ENCODE peak calls at places on chromosomes 5 and 9, in six cellular contexts. T is dorsolateral prefrontal cortex, W is brain microvascular endothelial cell, S is GM10248, I is AG04450, X is NB4. C is an unnamed sample.

GRCh38 chr9:89410709-89411111 is 87.2 kb downstream of the SEMA4D start:
- DNase-seq in T (no peak), I (no peak), X (no peak), S (peak; percentile 80), W (no peak), C (no peak)

GRCh38 chr9:7212101-7212500 is 454.3 kb downstream of the KDM4C start:
- DNase-seq in W (no peak), T (peak; percentile 47), S (no peak), I (no peak), X (peak; percentile 33), C (no peak)

GRCh38 chr9:119963258-119963797 is 594.1 kb upstream of the BRINP1 start:
- DNase-seq in W (peak; percentile 43), I (no peak), S (no peak), T (no peak), X (no peak), C (no peak)

GRCh38 chr5:167574381-167574780 is 717.1 kb upstream of the WWC1 start:
- DNase-seq in X (no peak), T (no peak), W (no peak), S (no peak), I (no peak), C (no peak)

GRCh38 chr9:78713746-78714405 is 417.0 kb downstream of the PSAT1 start:
- DNase-seq in T (no peak), I (no peak), W (no peak), S (no peak), X (no peak), C (no peak)

GRCh38 chr9:127136880-127137639 is 14.6 kb upstream of the ANGPTL2 start:
- DNase-seq in X (no peak), W (no peak), I (no peak), S (no peak), T (no peak), C (no peak)

GRCh38 chr5:154278172-154278571 is 87.6 kb downstream of the GALNT10 start:
- DNase-seq in I (no peak), X (no peak), W (no peak), S (no peak), T (no peak), C (no peak)

GRCh38 chr5:32283539-32284377 is 29.0 kb downstream of the MTMR12 start:
- DNase-seq in I (no peak), X (no peak), T (no peak), W (peak; percentile 40), S (peak; percentile 45), C (no peak)

GRCh38 chr5:68180286-68181038 is 35.1 kb upstream of the PIK3R1 start:
- DNase-seq in T (no peak), S (no peak), X (no peak), I (no peak), W (no peak), C (no peak)

GRCh38 chr5:134917070-134917831 is 12.3 kb downstream of the PCBD2 start:
- DNase-seq in S (no peak), W (no peak), I (no peak), X (no peak), T (no peak), C (no peak)

GRCh38 chr9:127838375-127839078 is 15.9 kb downstream of the ENG start:
- DNase-seq in T (no peak), I (peak; percentile 65), X (no peak), W (peak; percentile 82), S (no peak), C (no peak)

GRCh38 chr5:161546463-161547301 is at the start of gene GABRB2:
- DNase-seq in S (peak; percentile 59), T (peak; percentile 78), X (peak; percentile 51), W (no peak), I (no peak), C (no peak)

GRCh38 chr9:19992556-19992955 is 203.7 kb upstream of the SLC24A2 start:
- DNase-seq in W (peak; percentile 72), X (no peak), I (no peak), T (no peak), S (no peak), C (no peak)

GRCh38 chr9:100213730-100214477 is 114.9 kb downstream of the INVS start:
- DNase-seq in S (no peak), I (peak; percentile 13), T (no peak), W (peak; percentile 80), X (no peak), C (no peak)

GRCh38 chr5:150438873-150439546 is 10.5 kb downstream of the RPS14 start:
- DNase-seq in X (peak; percentile 43), W (no peak), I (no peak), S (no peak), T (no peak), C (no peak)

GRCh38 chr9:7081065-7081600 is 323.4 kb downstream of the KDM4C start:
- DNase-seq in I (no peak), W (no peak), S (no peak), X (peak; percentile 61), T (no peak), C (no peak)

GRCh38 chr5:92378961-92379611 is 996.0 kb upstream of the ARRDC3 start:
- DNase-seq in T (no peak), I (no peak), W (no peak), X (no peak), S (no peak), C (no peak)

GRCh38 chr5:95822408-95823240 is at the start of gene GLRX:
- DNase-seq in S (peak; percentile 58), W (peak; percentile 73), T (peak; percentile 70), X (peak; percentile 83), I (peak; percentile 59), C (no peak)

GRCh38 chr5:154058055-154059038 is 19.6 kb downstream of the MFAP3 start:
- DNase-seq in I (no peak), S (no peak), X (no peak), T (no peak), W (peak; percentile 41), C (no peak)

GRCh38 chr5:132819468-132819867 is 6.4 kb downstream of the SOWAHA start:
- DNase-seq in T (no peak), I (no peak), W (no peak), X (no peak), S (no peak), C (no peak)

GRCh38 chr5:155732587-155733376 is 594.2 kb upstream of the SGCD start:
- DNase-seq in I (no peak), S (no peak), W (no peak), T (no peak), X (no peak), C (no peak)

GRCh38 chr5:83551826-83552225 is 80.3 kb downstream of the VCAN start:
- DNase-seq in S (no peak), X (no peak), T (no peak), W (no peak), I (peak; percentile 58), C (no peak)

GRCh38 chr5:133661389-133661788 is 49.0 kb upstream of the FSTL4 start:
- DNase-seq in S (no peak), W (no peak), T (no peak), I (no peak), X (no peak), C (no peak)

GRCh38 chr5:112847306-112847705 is 13.8 kb upstream of the SRP19 start:
- DNase-seq in T (no peak), X (no peak), S (no peak), W (no peak), I (no peak), C (no peak)

GRCh38 chr9:134606951-134607733 is 34.5 kb upstream of the COL5A1 start:
- DNase-seq in S (no peak), W (no peak), T (peak; percentile 30), X (no peak), I (no peak), C (no peak)

GRCh38 chr5:36173426-36173825 is 21.5 kb downstream of the SKP2 start:
- DNase-seq in T (no peak), S (no peak), W (no peak), X (no peak), I (no peak), C (no peak)

GRCh38 chr5:93078082-93079038 is 502.7 kb downstream of the NR2F1-AS1 start:
- DNase-seq in T (peak; percentile 67), I (peak; percentile 43), W (peak; percentile 98), S (no peak), X (peak; percentile 4), C (no peak)

GRCh38 chr5:179166886-179167841 is 107.0 kb downstream of the ZNF354C start:
- DNase-seq in W (peak; percentile 32), I (peak; percentile 7), S (peak; percentile 72), T (peak; percentile 76), X (peak; percentile 60), C (peak; percentile 71)

GRCh38 chr9:2228132-2228531 is 213.0 kb downstream of the SMARCA2 start:
- DNase-seq in T (peak; percentile 57), W (no peak), I (no peak), X (peak; percentile 83), S (no peak), C (no peak)

DNA sequence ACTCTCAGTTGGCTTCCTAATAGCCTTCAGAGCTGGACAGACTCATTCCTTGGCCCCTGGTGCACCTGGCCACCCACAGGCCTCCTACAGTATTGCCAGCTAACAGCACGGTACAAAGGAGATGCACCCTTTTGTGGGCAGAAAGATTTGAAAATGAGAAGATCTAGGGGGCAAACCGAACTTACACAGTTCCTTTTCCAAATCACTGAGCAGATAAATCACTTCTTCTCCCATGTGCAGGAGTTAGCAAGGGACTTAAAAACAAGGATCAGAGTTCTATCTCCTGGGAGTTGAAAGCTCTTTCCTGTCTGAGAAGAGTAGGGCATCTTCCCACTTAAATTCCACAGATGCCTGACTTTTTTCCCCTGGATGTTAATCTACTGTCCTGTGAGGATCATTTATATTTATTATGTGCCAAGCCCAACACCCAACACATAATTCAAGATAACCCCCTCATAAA is 207.4 kb upstream of the DAPK1 start:
- DNase-seq in X (no peak), I (no peak), W (peak; percentile 47), T (no peak), S (no peak), C (no peak)
- TF ChIP-seq CTCF in X (no peak), I (no peak), W (peak; percentile 71), T (no peak), S (no peak), C (no peak)

DNA sequence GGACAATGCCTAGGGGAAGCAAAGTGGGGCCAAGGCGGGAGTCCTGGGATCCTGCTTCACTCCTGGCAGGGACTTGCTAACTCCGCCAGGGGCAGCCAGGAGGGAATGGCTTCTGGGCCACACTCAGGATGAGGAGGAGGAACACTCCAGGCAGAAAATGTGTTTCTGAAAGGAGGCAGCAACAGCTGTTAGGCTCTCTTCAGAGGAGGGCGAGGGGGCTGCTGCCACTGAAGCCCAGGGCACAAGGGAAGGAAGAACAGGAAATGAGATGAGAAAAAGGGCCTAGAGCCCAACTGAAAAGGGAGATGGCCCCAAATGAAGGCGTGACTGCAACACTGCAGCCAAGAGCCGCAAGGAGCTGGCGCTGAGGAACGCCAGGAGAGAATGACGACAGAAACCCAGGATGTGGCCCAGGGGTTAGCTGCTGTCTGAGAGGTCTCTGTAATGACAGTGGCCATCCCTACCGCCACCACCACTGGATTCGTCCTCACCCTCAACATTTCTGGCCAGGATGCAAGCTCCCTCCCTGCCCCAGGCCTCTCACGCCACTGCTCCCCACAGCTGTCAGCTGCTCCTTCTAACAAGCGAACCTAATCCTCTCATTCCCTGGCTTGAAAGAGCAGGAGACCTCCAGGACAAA is 15.8 kb downstream of the PSMB7 start:
- DNase-seq in T (no peak), X (no peak), W (peak; percentile 18), S (no peak), I (no peak), C (no peak)
- TF ChIP-seq CTCF in T (no peak), X (no peak), W (peak; percentile 25), S (no peak), I (peak; percentile 42), C (no peak)

GRCh38 chr5:118146824-118147223 is 841.5 kb downstream of the DTWD2 start:
- DNase-seq in W (no peak), S (no peak), T (no peak), X (no peak), I (no peak), C (no peak)
- TF ChIP-seq CTCF in W (no peak), S (no peak), T (no peak), X (no peak), I (no peak), C (no peak)

GRCh38 chr5:71719092-71719964 is at the start of gene CARTPT:
- DNase-seq in I (no peak), S (no peak), W (no peak), X (no peak), T (no peak), C (no peak)
- TF ChIP-seq CTCF in I (no peak), S (no peak), W (peak; percentile 12), X (no peak), T (no peak), C (no peak)

C was measured in activated B cell treated with CpG ODN at 0.5 μM for 24 hours.